ENCODE peak calls at places on chromosomes 6 and 20, in eight cellular contexts. C is H1; E is HTR-8/SVneo; I is dermis microvascular lymphatic vessel endothelial cell; O is CD8-positive, alpha-beta T cell; A is fibroblast of the aortic adventitia; X is astrocyte of the spinal cord; Q is stimulated activated CD4-positive, alpha-beta T cell treated with anti-CD3 and anti-CD28 coated beads, Interleukin-1b, Interleukin-23, amount 100 ng/mL, for 4 hours. T is an unnamed sample.

GRCh38 chr6:113464536-113464935 is 392.6 kb upstream of the MARCKS start:
- DNase-seq in X (no peak), A (no peak), C (no peak), E (no peak), Q (no peak), O (no peak), I (no peak), T (no peak)

GRCh38 chr6:26056583-26057350 is 30.5 kb upstream of the HFE start:
- DNase-seq in X (peak), A (no peak), O (no peak), E (no peak), I (peak), C (no peak), Q (no peak), T (no peak)

GRCh38 chr6:168387911-168388310 is 53.1 kb upstream of the SMOC2 start:
- DNase-seq in O (no peak), C (no peak), Q (no peak), X (no peak), A (no peak), I (no peak), E (no peak), T (no peak)

GRCh38 chr6:127457444-127458064 is 1.6 kb downstream of the KIAA0408 start:
- DNase-seq in Q (no peak), X (peak), O (no peak), E (no peak), A (peak), I (no peak), C (no peak), T (no peak)

GRCh38 chr6:84103029-84103428 is 69.5 kb downstream of the MRAP2 start:
- DNase-seq in E (no peak), C (no peak), A (peak), X (no peak), O (no peak), Q (no peak), I (no peak), T (no peak)

GRCh38 chr20:17648782-17649730 is 33.0 kb downstream of the RRBP1 start:
- DNase-seq in C (no peak), Q (peak), A (no peak), E (no peak), I (peak), O (no peak), X (peak), T (no peak)

GRCh38 chr20:32674362-32674789 is 635 bp upstream of the C20orf203 start:
- DNase-seq in E (peak), Q (peak), A (peak), I (peak), C (peak), O (peak), X (peak), T (peak)

GRCh38 chr20:50602432-50603088 is 88.8 kb downstream of the RIPOR3 start:
- DNase-seq in E (no peak), C (no peak), I (no peak), Q (no peak), A (no peak), O (no peak), X (no peak), T (no peak)

GRCh38 chr6:24974182-24975171 is 38.7 kb upstream of the RIPOR2 start:
- DNase-seq in E (no peak), I (no peak), A (no peak), X (no peak), C (no peak), Q (no peak), O (no peak), T (no peak)

GRCh38 chr6:38193486-38194281 is 374.2 kb downstream of the ZFAND3 start:
- DNase-seq in C (peak), E (no peak), X (no peak), Q (no peak), O (no peak), A (no peak), I (peak), T (no peak)

GRCh38 chr6:8006208-8006607 is 58.0 kb downstream of the BLOC1S5 start:
- DNase-seq in A (peak), I (peak), Q (no peak), C (no peak), E (peak), O (no peak), X (peak), T (peak)

GRCh38 chr6:170175644-170176620 is 114.9 kb downstream of the DLL1 start:
- DNase-seq in E (no peak), Q (no peak), O (no peak), C (peak), X (no peak), I (no peak), A (no peak), T (no peak)

GRCh38 chr6:79070206-79070825 is 7.7 kb downstream of the PHIP start:
- DNase-seq in Q (no peak), O (no peak), X (peak), A (no peak), E (no peak), I (no peak), C (no peak), T (no peak)

GRCh38 chr6:17826301-17826700 is 119.6 kb upstream of the NUP153 start:
- DNase-seq in E (no peak), I (peak), X (no peak), O (no peak), Q (no peak), A (no peak), C (no peak), T (no peak)

GRCh38 chr6:4672772-4673171 is 103.4 kb upstream of the CDYL start:
- DNase-seq in O (no peak), I (no peak), E (no peak), C (no peak), X (no peak), Q (no peak), A (peak), T (no peak)

GRCh38 chr20:62795023-62795761 is 1.1 kb upstream of the MRGBP start:
- DNase-seq in Q (peak), O (peak), E (peak), X (peak), A (peak), I (peak), C (peak), T (peak)

GRCh38 chr6:19478992-19479391 is 358.2 kb upstream of the ID4 start:
- DNase-seq in O (no peak), C (no peak), E (peak), A (peak), Q (no peak), X (peak), I (no peak), T (no peak)

GRCh38 chr6:814378-815347 is 121.7 kb upstream of the EXOC2 start:
- DNase-seq in I (no peak), E (no peak), A (no peak), C (no peak), O (no peak), Q (no peak), X (no peak), T (no peak)

GRCh38 chr20:17381701-17382100 is 149.5 kb downstream of the BFSP1 start:
- DNase-seq in O (no peak), E (no peak), C (no peak), X (no peak), Q (no peak), A (no peak), I (no peak), T (no peak)

GRCh38 chr6:42696526-42697267 is 25.7 kb downstream of the PRPH2 start:
- DNase-seq in C (no peak), X (peak), A (peak), Q (no peak), I (no peak), O (no peak), E (no peak), T (no peak)

GRCh38 chr6:28646650-28647049 is 121.0 kb downstream of the GPX5 start:
- DNase-seq in Q (no peak), X (no peak), C (no peak), E (no peak), A (no peak), I (no peak), O (no peak), T (no peak)

GRCh38 chr6:150711584-150712501 is 112.2 kb downstream of the PLEKHG1 start:
- DNase-seq in I (no peak), X (no peak), A (peak), C (no peak), E (no peak), Q (no peak), O (no peak), T (no peak)

GRCh38 chr20:19932170-19932667 is 84.9 kb upstream of the NAA20 start:
- DNase-seq in O (no peak), A (peak), E (no peak), I (peak), C (no peak), X (peak), Q (no peak), T (no peak)

GRCh38 chr6:128630213-128630612 is 109.8 kb upstream of the PTPRK start:
- DNase-seq in X (no peak), Q (no peak), O (no peak), C (no peak), I (no peak), E (no peak), A (no peak), T (no peak)

GRCh38 chr6:27791182-27791939 is 120.8 kb downstream of the OR2B2 start:
- DNase-seq in Q (no peak), O (no peak), A (peak), I (peak), C (peak), X (peak), E (peak), T (no peak)

GRCh38 chr6:40740518-40740917 is 153.4 kb upstream of the LRFN2 start:
- DNase-seq in C (no peak), O (no peak), X (no peak), Q (no peak), A (no peak), I (no peak), E (no peak), T (no peak)

GRCh38 chr6:40194771-40195170 is 260.5 kb upstream of the MOCS1 start:
- DNase-seq in Q (no peak), X (no peak), O (no peak), I (no peak), A (no peak), E (no peak), C (no peak), T (no peak)

GRCh38 chr20:40986774-40987173 is 41.8 kb upstream of the TOP1 start:
- DNase-seq in O (no peak), I (no peak), A (no peak), C (peak), X (no peak), Q (no peak), E (no peak), T (no peak)

GRCh38 chr20:43766395-43766794 is 39.6 kb upstream of the GTSF1L start:
- DNase-seq in E (no peak), C (no peak), A (no peak), Q (no peak), O (no peak), I (no peak), X (no peak), T (no peak)

GRCh38 chr6:73579389-73579788 is 58.6 kb upstream of the EEF1A1 start:
- DNase-seq in C (peak), I (peak), A (no peak), O (no peak), X (no peak), Q (no peak), E (no peak), T (peak)

GRCh38 chr6:136341967-136342366 is 52.3 kb upstream of the BCLAF1 start:
- DNase-seq in A (no peak), X (no peak), O (no peak), C (no peak), I (no peak), E (peak), Q (no peak), T (no peak)

GRCh38 chr20:37939701-37940151 is 36.8 kb downstream of the VSTM2L start:
- DNase-seq in E (no peak), I (no peak), O (no peak), C (peak), Q (no peak), X (no peak), A (no peak), T (no peak)

GRCh38 chr6:25296980-25297379 is 17.8 kb downstream of the CARMIL1 start:
- DNase-seq in E (no peak), I (no peak), C (no peak), A (peak), X (no peak), Q (no peak), O (no peak), T (no peak)

GRCh38 chr6:1871936-1872335 is 262.2 kb downstream of the FOXC1 start:
- DNase-seq in E (no peak), A (peak), C (no peak), O (no peak), Q (no peak), X (no peak), I (no peak), T (no peak)

GRCh38 chr6:151690768-151691562 is 116.5 kb upstream of the ESR1 start:
- DNase-seq in E (no peak), X (no peak), Q (no peak), A (peak), I (no peak), C (no peak), O (no peak), T (no peak)

GRCh38 chr20:22520381-22520780 is 64.0 kb downstream of the FOXA2 start:
- DNase-seq in O (no peak), Q (no peak), X (no peak), C (no peak), E (no peak), A (no peak), I (no peak), T (no peak)

GRCh38 chr6:165186441-165187205 is 122.8 kb downstream of the C6orf118 start:
- DNase-seq in A (no peak), C (no peak), O (no peak), I (no peak), Q (no peak), E (no peak), X (no peak), T (no peak)

GRCh38 chr6:122268394-122268793 is 131.1 kb upstream of the HSF2 start:
- DNase-seq in Q (no peak), O (no peak), E (no peak), I (no peak), A (no peak), C (no peak), X (peak), T (no peak)

GRCh38 chr6:144064402-144064830 is 31.0 kb downstream of the SF3B5 start:
- DNase-seq in C (peak), X (no peak), A (no peak), E (no peak), I (peak), O (no peak), Q (peak), T (no peak)

GRCh38 chr6:514396-514973 is 122.9 kb downstream of the IRF4 start:
- DNase-seq in Q (no peak), C (no peak), I (no peak), A (no peak), X (no peak), O (no peak), E (no peak), T (no peak)

T was measured in H54.